ENCODE peak calls at places on chromosomes 11 and 22, in four cellular contexts. F, S, H and P are unnamed samples.

GRCh38 chr11:127789887-127790286 is 789.3 kb upstream of the KIRREL3 start:
- DNase-seq in F (peak), S (no peak), H (peak), P (peak)

GRCh38 chr11:85776951-85777602 is 33.9 kb downstream of the SYTL2 start:
- DNase-seq in F (no peak), S (no peak), H (peak), P (no peak)

GRCh38 chr11:65793144-65793581 is 6.3 kb downstream of the OVOL1 start:
- DNase-seq in S (no peak), H (peak), F (peak), P (no peak)

GRCh38 chr11:112625816-112626215 is 335.4 kb upstream of the NCAM1 start:
- DNase-seq in S (no peak), F (no peak), H (peak), P (no peak)

GRCh38 chr11:67463680-67464410 is 5.2 kb downstream of the TMEM134 start:
- DNase-seq in S (no peak), H (peak), F (peak), P (peak)

GRCh38 chr11:21641839-21642238 is 551.0 kb upstream of the ANO5 start:
- DNase-seq in S (no peak), F (no peak), H (no peak), P (no peak)

GRCh38 chr11:86360775-86361395 is 13.8 kb upstream of the CCDC81 start:
- DNase-seq in H (peak), F (peak), S (peak), P (no peak)

GRCh38 chr11:2926611-2927492 is 2.4 kb downstream of the PHLDA2 start:
- DNase-seq in H (no peak), S (no peak), F (no peak), P (no peak)

GRCh38 chr22:34866501-34867171 is 199.3 kb upstream of the ISX start:
- DNase-seq in S (peak), H (peak), F (no peak), P (no peak)

GRCh38 chr22:49181942-49182341 is 645.7 kb downstream of the BRD1 start:
- DNase-seq in S (no peak), F (no peak), H (no peak), P (no peak)

GRCh38 chr11:59142530-59143507 is at the start of gene FAM111A:
- DNase-seq in F (peak), S (peak), H (peak), P (peak)

GRCh38 chr11:90476442-90477007 is 253.7 kb upstream of the CHORDC1 start:
- DNase-seq in H (peak), F (peak), S (peak), P (peak)

GRCh38 chr11:43681543-43681942 is 1.0 kb downstream of the HSD17B12 start:
- DNase-seq in S (peak), H (no peak), F (peak), P (no peak)

GRCh38 chr11:65718964-65719492 is 1.6 kb downstream of the RNASEH2C start:
- DNase-seq in S (peak), F (no peak), H (peak), P (no peak)

GRCh38 chr11:84871116-84871515 is 756.0 kb downstream of the DLG2 start:
- DNase-seq in H (no peak), S (no peak), F (peak), P (no peak)

GRCh38 chr11:1832181-1832988 is 2.4 kb upstream of the SYT8 start:
- DNase-seq in S (peak), F (peak), H (no peak), P (peak)

GRCh38 chr22:16866167-16866566 is 41.0 kb upstream of the XKR3 start:
- DNase-seq in S (no peak), H (no peak), F (no peak), P (no peak)

GRCh38 chr22:36608987-36609386 is 80.0 kb upstream of the EIF3D start:
- DNase-seq in F (no peak), H (no peak), S (no peak), P (peak)

GRCh38 chr11:79294845-79295520 is 145.8 kb downstream of the TENM4 start:
- DNase-seq in F (no peak), H (no peak), S (no peak), P (no peak)

GRCh38 chr11:123405123-123405592 is 24.9 kb upstream of the GRAMD1B start:
- DNase-seq in S (peak), H (peak), F (no peak), P (no peak)

GRCh38 chr11:17801166-17801565 is 66.6 kb downstream of the KCNC1 start:
- DNase-seq in S (no peak), H (no peak), F (no peak), P (peak)

GRCh38 chr11:2264366-2265011 is 5.9 kb downstream of the ASCL2 start:
- DNase-seq in S (no peak), H (no peak), F (no peak), P (no peak)

GRCh38 chr22:50702261-50702671 is 29.6 kb downstream of the SHANK3 start:
- DNase-seq in H (no peak), F (no peak), S (no peak), P (no peak)

GRCh38 chr11:65226103-65226442 is 35.7 kb upstream of the POLA2 start:
- DNase-seq in F (no peak), H (no peak), S (no peak), P (no peak)

GRCh38 chr11:106974831-106975230 is 43.4 kb downstream of the GUCY1A2 start:
- DNase-seq in H (no peak), F (no peak), S (peak), P (no peak)

GRCh38 chr11:5665051-5665450 is 19.8 kb downstream of the TRIM5 start:
- DNase-seq in S (no peak), F (no peak), H (no peak), P (no peak)

GRCh38 chr11:134528453-134528852 is 116.4 kb upstream of the B3GAT1 start:
- DNase-seq in H (no peak), F (no peak), S (no peak), P (peak)

GRCh38 chr11:19027829-19028595 is 32.5 kb downstream of the MRGPRX2 start:
- DNase-seq in S (peak), H (peak), F (peak), P (no peak)

GRCh38 chr11:123093686-123094085 is 31.8 kb upstream of the HSPA8 start:
- DNase-seq in S (no peak), F (no peak), H (no peak), P (no peak)

GRCh38 chr11:118437046-118437735 is 899 bp downstream of the KMT2A start:
- DNase-seq in H (peak), S (peak), F (peak), P (peak)

GRCh38 chr11:17014774-17015638 is 792 bp upstream of the PLEKHA7 start:
- DNase-seq in H (no peak), F (peak), S (peak), P (peak)

GRCh38 chr11:11555228-11555627 is 66.6 kb downstream of the GALNT18 start:
- DNase-seq in S (no peak), H (no peak), F (no peak), P (no peak)

GRCh38 chr11:67584205-67584880 is 731 bp downstream of the GSTP1 start:
- DNase-seq in F (peak), H (peak), S (peak), P (no peak)

GRCh38 chr11:44949160-44950035 is 1.3 kb downstream of the TP53I11 start:
- DNase-seq in S (peak), H (no peak), F (peak), P (peak)

DNA sequence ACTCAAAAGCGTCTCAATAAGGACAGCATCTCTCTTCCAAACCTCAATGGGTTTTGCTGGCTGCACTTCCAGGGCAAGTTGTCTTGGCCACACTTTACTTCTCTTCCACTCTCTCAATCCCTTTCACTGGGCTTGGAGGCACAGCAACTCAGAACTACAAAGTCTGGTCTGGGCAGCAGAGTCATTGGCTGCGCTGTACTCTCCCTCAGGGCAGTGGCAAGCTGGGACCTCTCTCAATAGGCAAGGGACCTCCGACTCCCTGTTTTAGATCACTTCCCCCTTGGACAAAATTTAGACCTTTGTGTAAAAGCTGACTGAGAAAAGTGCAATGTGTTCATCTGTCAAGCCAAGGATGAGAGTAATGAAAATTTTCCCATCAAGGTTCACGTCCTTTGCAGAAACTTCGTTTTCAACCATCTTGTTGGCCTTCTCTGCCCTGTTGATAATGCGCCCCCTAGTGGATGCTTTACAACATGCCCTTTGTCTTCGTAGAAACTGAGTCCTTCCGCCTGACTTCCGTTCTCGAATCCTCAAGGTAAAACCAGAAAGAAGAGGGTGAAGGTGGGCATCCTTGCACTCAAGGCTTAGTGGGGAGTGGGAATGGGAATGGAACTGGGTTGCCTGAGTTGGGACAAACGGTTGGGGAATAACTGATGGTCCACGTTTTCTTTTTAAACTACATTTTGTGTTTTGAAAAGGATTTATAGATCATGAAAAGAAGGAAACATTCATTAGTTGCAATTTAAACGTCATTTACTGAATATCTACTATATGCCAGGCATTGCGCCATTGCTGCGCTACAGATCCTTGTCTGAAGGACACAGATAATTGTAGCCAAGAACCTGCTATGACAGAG is 99.1 kb downstream of the CD44 start:
- DNase-seq in S (peak), F (peak), H (no peak), P (peak)
- H3K4me2 ChIP-seq in S (no peak), F (no peak), H (no peak), P (no peak)

GRCh38 chr11:12719221-12719620 is 45.0 kb downstream of the TEAD1 start:
- DNase-seq in S (peak), H (no peak), F (no peak), P (no peak)
- H3K4me2 ChIP-seq in S (no peak), H (no peak), F (no peak), P (no peak)

GRCh38 chr11:28598531-28598930 is 490.3 kb downstream of the METTL15 start:
- DNase-seq in S (no peak), H (no peak), F (no peak), P (no peak)
- H3K4me2 ChIP-seq in S (no peak), H (no peak), F (no peak), P (no peak)

GRCh38 chr11:46991391-46991790 is 54.8 kb downstream of the CSTPP1 start:
- DNase-seq in H (no peak), S (no peak), F (no peak), P (no peak)
- H3K4me2 ChIP-seq in H (no peak), S (no peak), F (no peak), P (no peak)

DNA sequence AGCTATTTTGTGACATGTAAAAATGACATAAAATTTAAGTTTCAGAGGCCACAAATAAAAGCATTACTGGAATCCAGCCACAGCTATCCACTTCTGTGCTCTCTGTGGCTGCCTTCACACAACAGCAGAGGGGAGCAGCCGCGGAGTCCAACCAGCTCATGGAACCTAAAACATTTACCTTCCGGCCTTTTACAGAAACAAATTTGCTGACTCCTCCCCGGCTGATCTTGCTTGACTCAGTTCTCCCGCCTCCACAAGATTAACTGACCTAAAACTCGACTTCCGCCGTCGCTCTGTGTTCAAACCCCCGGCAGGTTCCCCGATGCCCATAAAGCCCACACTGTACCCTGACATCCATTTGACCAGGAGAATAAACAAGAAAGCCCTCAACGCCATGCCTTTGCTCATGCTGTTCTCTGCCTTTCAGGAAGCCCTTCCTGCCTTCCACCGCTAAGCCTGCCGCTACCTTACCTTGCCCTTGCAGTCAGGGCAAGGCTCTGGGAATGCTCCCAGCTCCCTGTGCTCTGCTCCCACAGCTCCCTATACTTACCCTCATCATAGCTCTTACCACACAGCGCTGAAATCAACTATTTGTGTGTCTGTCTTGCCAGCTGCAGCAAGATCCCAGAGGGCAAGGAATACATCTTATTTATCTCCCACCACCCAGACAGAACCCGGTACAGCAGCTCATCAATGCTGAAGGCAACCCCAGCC is 35.4 kb downstream of the MICAL3 start:
- DNase-seq in S (no peak), F (no peak), H (no peak), P (no peak)
- H3K4me2 ChIP-seq in S (no peak), F (no peak), H (no peak), P (no peak)

DNA sequence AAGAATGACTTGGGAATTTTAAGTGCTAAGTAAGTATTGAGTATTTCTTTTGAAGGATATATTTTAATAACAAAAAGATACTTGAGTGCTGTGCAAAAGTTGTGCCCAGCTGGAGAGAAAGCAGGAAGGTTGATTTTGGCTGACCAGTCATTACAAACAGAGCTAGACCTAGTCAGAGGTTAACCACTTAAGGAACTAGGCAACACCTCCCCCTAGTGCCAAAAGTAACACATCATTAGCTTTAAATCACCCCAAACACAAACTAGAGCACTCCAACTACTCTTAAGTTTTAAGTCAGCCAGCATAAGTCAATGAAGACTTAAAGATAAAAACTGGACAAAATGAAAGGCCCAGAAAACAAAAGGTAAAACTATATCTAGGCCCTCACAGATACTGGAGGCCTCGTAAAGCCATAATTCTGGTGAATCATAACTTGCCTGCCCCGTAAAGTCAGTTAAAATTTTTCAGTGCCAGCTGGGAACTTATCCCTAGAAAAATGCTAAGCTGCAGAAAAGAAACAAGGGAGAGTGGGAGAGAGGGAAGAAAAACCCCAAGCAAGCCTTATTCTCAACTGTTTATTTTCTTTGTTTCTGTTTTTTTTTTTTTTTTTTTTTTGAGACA is 4.6 kb downstream of the TMEM9B start:
- DNase-seq in S (peak), F (peak), H (peak), P (peak)
- H3K4me2 ChIP-seq in S (peak), F (peak), H (peak), P (no peak)

GRCh38 chr11:73358071-73358470 is 18.1 kb upstream of the RELT start:
- DNase-seq in S (no peak), H (no peak), F (no peak), P (no peak)

GRCh38 chr11:73359930-73360742 is 16.1 kb upstream of the RELT start:
- DNase-seq in F (peak), S (peak), H (no peak), P (peak)

GRCh38 chr11:73356979-73357739 is 19.0 kb upstream of the RELT start:
- DNase-seq in S (no peak), H (no peak), F (no peak), P (no peak)

GRCh38 chr11:73360743-73361369 is 15.3 kb upstream of the RELT start:
- DNase-seq in S (no peak), H (no peak), F (no peak), P (no peak)

GRCh38 chr11:73359341-73359740 is 16.9 kb upstream of the RELT start:
- DNase-seq in H (peak), F (no peak), S (no peak), P (no peak)
- H3K4me2 ChIP-seq in H (peak), F (no peak), S (no peak), P (no peak)